ENCODE peak calls at places on chromosome 18, in six cellular contexts. B, L, Q, D, K and X are unnamed samples.

GRCh38 chr18:23890589-23890988 is 124.0 kb upstream of the TTC39C start:
- DNase-seq in B (no peak), L (no peak), Q (no peak), D (peak; percentile 59), K (no peak), X (no peak)

GRCh38 chr18:2244641-2245040 is 326.7 kb downstream of the METTL4 start:
- DNase-seq in B (no peak), L (no peak), Q (no peak), D (no peak), K (no peak), X (no peak)

GRCh38 chr18:31954349-31954748 is 11.4 kb upstream of the TRAPPC8 start:
- DNase-seq in B (peak; percentile 60), L (no peak), Q (no peak), D (no peak), K (no peak), X (no peak)

GRCh38 chr18:26073742-26074141 is 16.7 kb downstream of the SS18 start:
- DNase-seq in B (no peak), L (no peak), Q (peak; percentile 41), D (no peak), K (no peak), X (no peak)

GRCh38 chr18:67305466-67305865 is 211.1 kb downstream of the DSEL start:
- DNase-seq in B (no peak), L (no peak), Q (no peak), D (no peak), K (no peak), X (no peak)

GRCh38 chr18:73975266-73975665 is 172.4 kb downstream of the FBXO15 start:
- DNase-seq in B (no peak), L (no peak), Q (no peak), D (peak; percentile 95), K (no peak), X (no peak)

GRCh38 chr18:60096428-60096827 is 196.6 kb downstream of the PMAIP1 start:
- DNase-seq in B (peak; percentile 35), L (no peak), Q (no peak), D (no peak), K (no peak), X (no peak)

GRCh38 chr18:30957086-30957485 is 85.5 kb downstream of the DSC3 start:
- DNase-seq in B (peak; percentile 14), L (no peak), Q (no peak), D (peak; percentile 38), K (no peak), X (no peak)

GRCh38 chr18:50847192-50847591 is 27.4 kb upstream of the MRO start:
- DNase-seq in B (no peak), L (no peak), Q (no peak), D (peak; percentile 66), K (no peak), X (no peak)